ENCODE peak calls at places on chromosome 5, in ten cellular contexts. R, L, T, D, Y, G, H, I, F and U are unnamed samples.

GRCh38 chr5:77920350-77921046 is 144.4 kb upstream of the TBCA start:
- DNase-seq in R (no peak), L (no peak), T (no peak), D (no peak), Y (no peak), G (no peak), H (no peak), I (no peak), F (no peak), U (no peak)

GRCh38 chr5:90386099-90386710 is 23.4 kb downstream of the CETN3 start:
- DNase-seq in R (no peak), L (no peak), T (no peak), D (no peak), Y (no peak), G (no peak), H (no peak), I (no peak), F (peak), U (no peak)

GRCh38 chr5:55934117-55934613 is 60.6 kb downstream of the IL6ST start:
- DNase-seq in R (peak), L (no peak), T (no peak), D (peak), Y (no peak), G (no peak), H (peak), I (no peak), F (peak), U (no peak)

GRCh38 chr5:170986598-170986997 is 124.8 kb downstream of the RANBP17 start:
- DNase-seq in R (no peak), L (no peak), T (no peak), D (no peak), Y (no peak), G (no peak), H (no peak), I (no peak), F (no peak), U (no peak)

GRCh38 chr5:170176916-170177315 is 55.9 kb upstream of the C5orf58 start:
- DNase-seq in R (no peak), L (no peak), T (no peak), D (no peak), Y (no peak), G (no peak), H (no peak), I (no peak), F (no peak), U (no peak)

GRCh38 chr5:58754250-58754649 is 171.4 kb downstream of the RAB3C start:
- DNase-seq in R (no peak), L (no peak), T (no peak), D (no peak), Y (no peak), G (no peak), H (no peak), I (no peak), F (no peak), U (no peak)

GRCh38 chr5:140381972-140382371 is 19.7 kb upstream of the ANKHD1 start:
- DNase-seq in R (no peak), L (no peak), T (no peak), D (no peak), Y (no peak), G (no peak), H (no peak), I (no peak), F (no peak), U (no peak)

GRCh38 chr5:90356612-90357011 is 52.9 kb downstream of the CETN3 start:
- DNase-seq in R (no peak), L (no peak), T (no peak), D (no peak), Y (no peak), G (no peak), H (no peak), I (no peak), F (no peak), U (no peak)

GRCh38 chr5:100668511-100668910 is 133.3 kb downstream of the FAM174A start:
- DNase-seq in R (no peak), L (no peak), T (no peak), D (no peak), Y (no peak), G (no peak), H (no peak), I (no peak), F (no peak), U (no peak)

GRCh38 chr5:31987985-31988710 is 186.0 kb downstream of the GOLPH3 start:
- DNase-seq in R (no peak), L (no peak), T (no peak), D (no peak), Y (no peak), G (no peak), H (peak), I (no peak), F (no peak), U (no peak)

GRCh38 chr5:8376478-8376877 is 507.5 kb downstream of the MTRR start:
- DNase-seq in R (no peak), L (no peak), T (no peak), D (no peak), Y (no peak), G (no peak), H (no peak), I (no peak), F (no peak), U (no peak)

GRCh38 chr5:129664336-129664937 is 83.5 kb upstream of the MINAR2 start:
- DNase-seq in R (peak), L (peak), T (no peak), D (peak), Y (peak), G (peak), H (peak), I (no peak), F (peak), U (no peak)

GRCh38 chr5:11504794-11505193 is 399.5 kb downstream of the CTNND2 start:
- DNase-seq in R (no peak), L (no peak), T (no peak), D (no peak), Y (no peak), G (no peak), H (no peak), I (no peak), F (no peak), U (no peak)

GRCh38 chr5:167720201-167720600 is 571.2 kb upstream of the WWC1 start:
- DNase-seq in R (no peak), L (no peak), T (no peak), D (no peak), Y (no peak), G (no peak), H (no peak), I (no peak), F (no peak), U (no peak)

GRCh38 chr5:31638748-31639418 is at the start of gene PDZD2:
- DNase-seq in R (peak), L (peak), T (peak), D (peak), Y (peak), G (peak), H (peak), I (no peak), F (peak), U (peak)

GRCh38 chr5:103232393-103232999 is 26.1 kb upstream of the MACIR start:
- DNase-seq in R (peak), L (no peak), T (no peak), D (no peak), Y (no peak), G (no peak), H (peak), I (no peak), F (peak), U (no peak)

GRCh38 chr5:172385661-172386187 is 68.6 kb downstream of the SH3PXD2B start:
- DNase-seq in R (no peak), L (no peak), T (no peak), D (no peak), Y (no peak), G (no peak), H (no peak), I (no peak), F (no peak), U (no peak)

GRCh38 chr5:1889321-1890065 is 6.8 kb upstream of the IRX4 start:
- DNase-seq in R (no peak), L (no peak), T (no peak), D (no peak), Y (no peak), G (no peak), H (no peak), I (no peak), F (no peak), U (no peak)

GRCh38 chr5:167853421-167853820 is 438.0 kb upstream of the WWC1 start:
- DNase-seq in R (no peak), L (no peak), T (no peak), D (no peak), Y (no peak), G (no peak), H (no peak), I (no peak), F (no peak), U (no peak)

GRCh38 chr5:39021413-39021812 is 52.8 kb downstream of the RICTOR start:
- DNase-seq in R (no peak), L (no peak), T (no peak), D (no peak), Y (no peak), G (no peak), H (no peak), I (no peak), F (no peak), U (no peak)

GRCh38 chr5:35664584-35664983 is 46.9 kb downstream of the SPEF2 start:
- DNase-seq in R (no peak), L (no peak), T (no peak), D (no peak), Y (no peak), G (no peak), H (no peak), I (no peak), F (no peak), U (no peak)

GRCh38 chr5:2293906-2294305 is 411.2 kb upstream of the IRX4 start:
- DNase-seq in R (no peak), L (no peak), T (no peak), D (no peak), Y (no peak), G (no peak), H (no peak), I (no peak), F (no peak), U (no peak)

GRCh38 chr5:66742083-66742895 is 146.1 kb downstream of the MAST4 start:
- DNase-seq in R (peak), L (no peak), T (peak), D (peak), Y (peak), G (peak), H (peak), I (no peak), F (peak), U (no peak)

GRCh38 chr5:95901676-95902646 is 59.7 kb downstream of the ELL2 start:
- DNase-seq in R (no peak), L (no peak), T (no peak), D (no peak), Y (no peak), G (no peak), H (peak), I (no peak), F (no peak), U (no peak)

DNA sequence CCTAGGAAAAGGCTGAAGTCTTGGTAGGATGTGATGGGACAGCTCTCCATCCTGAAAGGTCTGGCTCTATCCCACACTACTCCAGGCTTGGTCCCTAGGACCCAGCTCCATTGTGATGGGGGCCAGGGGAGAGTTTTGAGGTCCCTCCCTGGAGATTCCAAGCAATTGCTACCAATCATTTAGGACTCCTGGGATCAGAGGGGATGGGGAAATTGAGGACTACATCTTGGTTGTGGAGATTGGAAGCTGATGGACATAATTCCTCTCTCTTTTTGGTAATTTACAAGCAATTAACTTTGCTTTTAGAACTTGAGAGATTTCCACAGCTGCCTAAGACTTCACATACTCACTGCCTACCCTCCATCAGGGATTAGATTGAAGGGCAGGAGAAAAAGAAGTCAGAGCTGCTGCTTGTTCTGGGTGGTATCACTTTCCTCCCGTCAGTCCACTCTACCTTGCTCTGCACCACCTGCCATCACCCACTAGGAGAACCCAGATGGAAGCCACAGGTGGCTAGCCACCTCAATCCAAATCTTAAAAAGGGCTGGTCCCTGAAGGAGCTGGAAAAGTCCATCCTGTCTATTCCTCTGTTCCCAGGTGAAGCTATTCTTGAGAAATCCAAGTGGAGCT is 10.6 kb downstream of the IRF1 start:
- DNase-seq in R (no peak), L (no peak), T (no peak), D (no peak), Y (no peak), G (no peak), H (no peak), I (no peak), F (no peak), U (no peak)
- TF ChIP-seq POLR2A in R (no peak), L (no peak), T (no peak), D (no peak), Y (no peak), G (no peak), H (no peak), I (no peak), F (no peak), U (no peak)

GRCh38 chr5:157357823-157358222 is 91.9 kb downstream of the CYFIP2 start:
- DNase-seq in R (no peak), L (no peak), T (no peak), D (no peak), Y (no peak), G (no peak), H (no peak), I (no peak), F (no peak), U (no peak)

GRCh38 chr5:157351386-157352089 is 85.6 kb downstream of the CYFIP2 start:
- DNase-seq in R (no peak), L (no peak), T (no peak), D (no peak), Y (no peak), G (no peak), H (no peak), I (no peak), F (no peak), U (no peak)

GRCh38 chr5:157352756-157353340 is 86.9 kb downstream of the CYFIP2 start:
- DNase-seq in R (no peak), L (no peak), T (no peak), D (no peak), Y (no peak), G (no peak), H (no peak), I (no peak), F (no peak), U (no peak)

GRCh38 chr5:157356576-157356975 is 90.7 kb downstream of the CYFIP2 start:
- DNase-seq in R (no peak), L (no peak), T (no peak), D (no peak), Y (no peak), G (no peak), H (no peak), I (peak), F (no peak), U (no peak)

DNA sequence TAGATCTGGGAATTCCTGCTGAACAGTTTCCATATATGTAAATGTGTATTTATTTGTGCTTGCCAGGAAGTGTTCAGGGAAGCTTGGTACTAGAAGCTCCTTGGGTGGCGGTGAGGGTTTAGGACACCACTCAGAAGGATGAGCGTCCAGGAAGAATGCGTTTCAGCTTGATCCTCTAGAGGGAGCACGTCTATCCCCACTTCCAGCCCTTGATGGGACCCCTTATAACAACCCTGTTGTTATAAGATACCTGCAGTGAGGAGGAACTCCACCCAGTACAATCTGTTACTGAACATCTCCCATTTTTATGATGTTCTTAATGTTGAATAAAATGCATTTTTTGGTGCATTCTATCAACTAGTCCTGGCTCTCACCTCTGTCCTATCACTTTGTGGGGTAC is 88.9 kb downstream of the CYFIP2 start:
- DNase-seq in R (no peak), L (no peak), T (no peak), D (no peak), Y (no peak), G (no peak), H (peak), I (peak), F (no peak), U (no peak)
- TF ChIP-seq CTCF in R (no peak), L (no peak), T (no peak), D (no peak), Y (no peak), G (no peak), H (peak), I (no peak), F (peak), U (no peak)

GRCh38 chr5:644509-644908 is 32.4 kb downstream of the CEP72 start:
- DNase-seq in R (no peak), L (no peak), T (peak), D (no peak), Y (no peak), G (no peak), H (no peak), I (no peak), F (no peak), U (no peak)

GRCh38 chr5:643811-644271 is 31.7 kb downstream of the CEP72 start:
- DNase-seq in R (no peak), L (no peak), T (peak), D (no peak), Y (no peak), G (no peak), H (no peak), I (no peak), F (no peak), U (no peak)

GRCh38 chr5:643351-643801 is 31.2 kb downstream of the CEP72 start:
- DNase-seq in R (no peak), L (no peak), T (peak), D (no peak), Y (no peak), G (no peak), H (no peak), I (no peak), F (no peak), U (no peak)

GRCh38 chr5:645421-645820 is 33.3 kb downstream of the CEP72 start:
- DNase-seq in R (no peak), L (no peak), T (peak), D (no peak), Y (no peak), G (no peak), H (no peak), I (no peak), F (no peak), U (no peak)

GRCh38 chr5:644971-645370 is 32.8 kb downstream of the CEP72 start:
- DNase-seq in R (no peak), L (no peak), T (peak), D (no peak), Y (no peak), G (no peak), H (no peak), I (no peak), F (no peak), U (no peak)
- H3K4me3 ChIP-seq in R (no peak), L (no peak), T (no peak), D (no peak), Y (no peak), G (no peak), H (no peak), I (no peak), F (no peak), U (no peak)

DNA sequence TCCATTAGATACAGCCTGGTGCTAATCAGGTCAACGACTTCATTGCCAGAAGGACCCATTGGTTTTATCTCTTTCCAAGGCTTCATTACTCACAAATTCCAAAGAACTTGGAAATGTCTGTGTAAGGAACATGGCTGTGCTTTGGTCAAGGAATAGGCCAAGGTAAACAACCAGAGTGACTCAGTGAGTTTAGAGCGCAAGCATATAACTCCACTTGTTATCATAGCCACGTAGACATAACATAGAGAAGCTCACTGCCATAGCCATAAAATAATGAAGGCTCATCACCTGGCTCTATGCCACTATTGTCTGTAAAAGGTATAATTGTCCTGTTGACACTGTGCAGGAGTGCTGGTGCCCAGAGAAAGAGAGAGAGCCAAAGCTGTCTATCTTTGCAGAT is 139.3 kb upstream of the PLCXD3 start:
- DNase-seq in R (no peak), L (no peak), T (no peak), D (no peak), Y (no peak), G (no peak), H (no peak), I (no peak), F (no peak), U (no peak)
- TF ChIP-seq POLR2A in R (no peak), L (no peak), T (no peak), D (no peak), Y (no peak), G (no peak), H (no peak), I (no peak), F (no peak), U (no peak)

GRCh38 chr5:71811779-71812178 is 92.7 kb downstream of the CARTPT start:
- DNase-seq in R (no peak), L (no peak), T (no peak), D (no peak), Y (no peak), G (no peak), H (no peak), I (no peak), F (no peak), U (no peak)

GRCh38 chr5:71809446-71809845 is 90.4 kb downstream of the CARTPT start:
- DNase-seq in R (no peak), L (no peak), T (no peak), D (no peak), Y (no peak), G (no peak), H (no peak), I (no peak), F (no peak), U (no peak)

GRCh38 chr5:71810456-71811181 is 91.5 kb downstream of the CARTPT start:
- DNase-seq in R (no peak), L (no peak), T (no peak), D (no peak), Y (no peak), G (no peak), H (no peak), I (no peak), F (no peak), U (no peak)

GRCh38 chr5:71810023-71810422 is 90.9 kb downstream of the CARTPT start:
- DNase-seq in R (no peak), L (no peak), T (no peak), D (no peak), Y (no peak), G (peak), H (no peak), I (no peak), F (no peak), U (no peak)

DNA sequence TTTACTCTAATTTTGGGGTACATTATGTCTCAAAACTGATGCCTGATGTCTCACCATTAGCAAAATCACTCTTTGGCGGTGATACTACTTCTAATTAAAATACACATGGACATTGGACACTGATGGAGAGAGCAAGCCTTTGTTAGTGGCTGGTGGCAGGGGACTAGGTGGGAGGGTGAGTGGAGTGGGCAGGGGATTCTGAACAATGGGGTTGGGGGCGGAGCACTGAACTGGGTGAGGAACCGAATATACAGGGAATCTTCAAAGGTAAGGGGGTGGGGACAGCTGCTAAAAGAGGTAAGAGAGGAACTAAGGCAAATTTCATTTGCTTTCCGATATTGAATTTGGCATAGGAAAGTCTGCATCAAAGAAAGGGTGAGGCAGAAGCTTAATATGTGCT is 88.8 kb downstream of the CARTPT start:
- DNase-seq in R (no peak), L (no peak), T (no peak), D (no peak), Y (no peak), G (no peak), H (no peak), I (no peak), F (no peak), U (no peak)
- TF ChIP-seq CTCF in R (no peak), L (no peak), T (no peak), D (no peak), Y (no peak), G (no peak), H (no peak), I (no peak), F (no peak), U (no peak)

DNA sequence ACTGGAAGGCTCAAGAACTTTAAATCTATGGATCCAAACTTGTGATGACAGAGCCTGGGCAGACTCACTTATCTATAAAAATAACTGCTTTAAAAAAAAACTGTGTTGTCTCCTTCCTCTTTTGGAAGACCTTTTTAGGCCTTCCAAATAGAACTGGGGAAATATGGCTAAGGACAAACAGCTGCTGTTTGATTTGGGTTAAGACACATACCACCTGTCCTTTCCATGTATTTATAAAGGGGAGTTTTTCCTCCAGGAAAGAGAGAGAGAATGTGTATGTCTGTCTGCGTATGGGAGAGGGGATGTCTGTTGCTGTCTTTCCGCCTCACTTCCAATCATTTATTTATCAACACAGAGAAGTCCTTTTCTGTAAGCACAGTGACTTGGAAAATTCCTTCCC is 2.8 kb downstream of the ARHGEF37 start:
- DNase-seq in R (no peak), L (no peak), T (no peak), D (no peak), Y (no peak), G (no peak), H (no peak), I (no peak), F (no peak), U (no peak)
- H3K4me3 ChIP-seq in R (no peak), L (no peak), T (no peak), D (peak), Y (no peak), G (no peak), H (no peak), I (no peak), F (no peak), U (no peak)